ENCODE peak calls at places on chromosomes 16 and 17, in four cellular contexts. One of them, this sample, is unnamed.

GRCh38 chr17:3547628-3548027 is 10.0 kb downstream of the TRPV3 start:
- DNase-seq in astrocyte of the cerebellum: no peak
- DNase-seq in kidney epithelial cell: no peak
- DNase-seq in HFF-Myc: no peak
- DNase-seq in this sample: no peak

GRCh38 chr17:8954339-8954738 is 11.2 kb downstream of the PIK3R5 start:
- DNase-seq in kidney epithelial cell: no peak
- DNase-seq in astrocyte of the cerebellum: no peak
- DNase-seq in HFF-Myc: no peak
- DNase-seq in this sample: no peak

GRCh38 chr16:84800579-84800978 is 19.2 kb upstream of the CRISPLD2 start:
- DNase-seq in kidney epithelial cell: no peak
- DNase-seq in astrocyte of the cerebellum: no peak
- DNase-seq in HFF-Myc: no peak
- DNase-seq in this sample: no peak

GRCh38 chr16:80611171-80611929 is 70.6 kb downstream of the DYNLRB2 start:
- DNase-seq in kidney epithelial cell: no peak
- DNase-seq in HFF-Myc: no peak
- DNase-seq in astrocyte of the cerebellum: no peak
- DNase-seq in this sample: no peak

GRCh38 chr17:58783380-58783779 is 27.7 kb downstream of the PPM1E start:
- DNase-seq in HFF-Myc: no peak
- DNase-seq in kidney epithelial cell: no peak
- DNase-seq in astrocyte of the cerebellum: peak; percentile 1
- DNase-seq in this sample: no peak

GRCh38 chr17:49035470-49036269 is 38.5 kb downstream of the IGF2BP1 start:
- DNase-seq in astrocyte of the cerebellum: no peak
- DNase-seq in HFF-Myc: no peak
- DNase-seq in kidney epithelial cell: no peak
- DNase-seq in this sample: no peak

GRCh38 chr16:79037429-79038373 is 562.8 kb downstream of the MAF start:
- DNase-seq in kidney epithelial cell: no peak
- DNase-seq in HFF-Myc: no peak
- DNase-seq in astrocyte of the cerebellum: no peak
- DNase-seq in this sample: no peak

GRCh38 chr16:29678691-29679267 is at the start of gene QPRT:
- DNase-seq in kidney epithelial cell: peak; percentile 34
- DNase-seq in HFF-Myc: peak; percentile 19
- DNase-seq in astrocyte of the cerebellum: no peak
- DNase-seq in this sample: peak; percentile 28

GRCh38 chr16:65069766-65070165 is 52.1 kb downstream of the CDH11 start:
- DNase-seq in astrocyte of the cerebellum: no peak
- DNase-seq in HFF-Myc: no peak
- DNase-seq in kidney epithelial cell: no peak
- DNase-seq in this sample: peak; percentile 17

GRCh38 chr16:56625140-56625942 is at the start of gene MT1E:
- DNase-seq in kidney epithelial cell: no peak
- DNase-seq in astrocyte of the cerebellum: no peak
- DNase-seq in HFF-Myc: no peak
- DNase-seq in this sample: peak; percentile 49

GRCh38 chr17:16072031-16072430 is 72.4 kb downstream of the TTC19 start:
- DNase-seq in astrocyte of the cerebellum: no peak
- DNase-seq in HFF-Myc: no peak
- DNase-seq in kidney epithelial cell: no peak
- DNase-seq in this sample: no peak

GRCh38 chr17:11334493-11334892 is 93.5 kb downstream of the SHISA6 start:
- DNase-seq in HFF-Myc: no peak
- DNase-seq in astrocyte of the cerebellum: no peak
- DNase-seq in kidney epithelial cell: no peak
- DNase-seq in this sample: no peak

GRCh38 chr17:10265100-10265810 is 66.8 kb upstream of the GAS7 start:
- DNase-seq in astrocyte of the cerebellum: no peak
- DNase-seq in kidney epithelial cell: no peak
- DNase-seq in HFF-Myc: peak; percentile 87
- DNase-seq in this sample: no peak

GRCh38 chr16:49637511-49637910 is 218.4 kb downstream of the ZNF423 start:
- DNase-seq in kidney epithelial cell: no peak
- DNase-seq in astrocyte of the cerebellum: no peak
- DNase-seq in HFF-Myc: no peak
- DNase-seq in this sample: no peak
- H3K4me3 ChIP-seq in kidney epithelial cell: no peak overlapping the region
- H3K4me3 ChIP-seq in astrocyte of the cerebellum: no peak overlapping the region
- H3K4me3 ChIP-seq in HFF-Myc: no peak overlapping the region
- H3K4me3 ChIP-seq in this sample: no peak overlapping the region

DNA sequence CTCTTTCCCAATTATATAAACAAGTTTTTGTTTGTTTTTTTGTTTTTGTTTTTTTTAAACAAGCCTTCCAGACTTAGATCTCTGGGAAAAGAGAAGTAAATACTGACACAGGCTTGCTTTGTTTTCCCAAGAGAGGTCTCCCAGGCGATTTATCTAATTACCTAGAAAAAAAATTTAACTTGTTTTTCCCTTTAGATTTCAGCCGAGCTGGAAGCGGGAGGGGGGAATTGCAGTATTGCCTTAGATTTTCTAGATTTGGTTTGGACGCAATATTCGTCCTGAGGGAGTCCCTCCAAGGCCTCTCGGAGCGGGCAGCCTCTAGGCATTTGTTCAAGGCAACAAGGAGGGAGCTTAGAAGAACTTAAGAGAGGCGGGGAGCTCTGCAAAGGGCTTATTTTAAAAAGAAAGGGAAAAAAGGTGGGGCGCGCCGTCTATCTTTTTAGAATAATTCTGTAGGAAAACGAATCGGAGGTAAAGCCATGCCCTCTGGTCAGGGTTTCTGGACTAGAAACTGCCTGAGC is 479 bp upstream of the TMEM94 start:
- DNase-seq in astrocyte of the cerebellum: no peak
- DNase-seq in kidney epithelial cell: no peak
- DNase-seq in HFF-Myc: no peak
- DNase-seq in this sample: no peak
- H3K4me3 ChIP-seq in astrocyte of the cerebellum: peak overlapping the region; percentile 94
- H3K4me3 ChIP-seq in kidney epithelial cell: peak overlapping the region; percentile 15
- H3K4me3 ChIP-seq in HFF-Myc: peak overlapping the region; percentile 68
- H3K4me3 ChIP-seq in this sample: peak overlapping the region; percentile 93

GRCh38 chr17:1455291-1455747 is 713 bp downstream of the CRK start:
- DNase-seq in astrocyte of the cerebellum: no peak
- DNase-seq in HFF-Myc: peak; percentile 46
- DNase-seq in kidney epithelial cell: no peak
- DNase-seq in this sample: no peak
- H3K4me3 ChIP-seq in astrocyte of the cerebellum: peak overlapping the region; percentile 95
- H3K4me3 ChIP-seq in HFF-Myc: peak overlapping the region; percentile 93
- H3K4me3 ChIP-seq in kidney epithelial cell: peak overlapping the region; percentile 92
- H3K4me3 ChIP-seq in this sample: peak overlapping the region; percentile 95

DNA sequence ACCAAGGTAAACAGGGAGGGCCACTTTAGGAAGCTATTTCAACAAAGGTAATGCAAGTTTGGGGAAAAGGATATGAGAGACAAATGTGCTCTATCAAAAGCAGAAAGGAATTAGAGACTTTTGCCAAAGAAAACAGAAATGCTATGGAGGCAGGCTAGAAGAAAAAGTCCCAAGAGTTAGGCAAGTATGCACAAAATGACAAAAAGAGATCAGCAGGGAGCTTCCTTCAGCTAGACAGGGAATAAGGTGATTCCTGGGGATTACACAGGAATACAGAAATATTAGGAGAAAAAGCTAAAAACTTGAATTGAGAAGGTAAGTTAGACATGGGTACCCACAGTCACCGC is 2.4 kb downstream of the FXR2 start:
- DNase-seq in kidney epithelial cell: no peak
- DNase-seq in astrocyte of the cerebellum: no peak
- DNase-seq in HFF-Myc: no peak
- DNase-seq in this sample: no peak
- H3K4me3 ChIP-seq in kidney epithelial cell: no peak overlapping the region
- H3K4me3 ChIP-seq in astrocyte of the cerebellum: peak overlapping the region; percentile 10
- H3K4me3 ChIP-seq in HFF-Myc: peak overlapping the region; percentile 88
- H3K4me3 ChIP-seq in this sample: no peak overlapping the region

DNA sequence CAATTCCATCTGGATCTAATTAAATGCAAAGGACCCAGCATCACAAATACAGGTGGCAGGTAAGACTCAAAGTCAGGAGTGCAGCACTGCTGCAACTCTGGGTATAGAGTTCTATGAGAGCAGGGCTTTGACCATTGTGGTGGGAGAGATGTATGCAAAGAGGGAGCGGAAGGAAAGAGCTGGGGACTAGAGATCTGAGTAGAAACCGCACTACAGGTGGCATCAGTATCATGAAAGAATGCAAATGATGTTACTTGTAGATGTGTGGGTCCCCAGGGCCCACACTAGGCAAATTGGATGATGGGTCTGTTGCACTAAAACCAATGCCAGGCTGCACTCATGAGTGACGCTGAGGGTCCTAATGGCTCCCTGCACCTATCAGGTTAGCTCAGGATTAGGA is 287.1 kb upstream of the ASIC2 start:
- DNase-seq in astrocyte of the cerebellum: no peak
- DNase-seq in HFF-Myc: no peak
- DNase-seq in kidney epithelial cell: no peak
- DNase-seq in this sample: no peak
- H3K4me3 ChIP-seq in astrocyte of the cerebellum: no peak overlapping the region
- H3K4me3 ChIP-seq in HFF-Myc: no peak overlapping the region
- H3K4me3 ChIP-seq in kidney epithelial cell: no peak overlapping the region
- H3K4me3 ChIP-seq in this sample: no peak overlapping the region

This sample was measured in skeletal muscle cell.